ENCODE peak calls at places on chromosomes 13 and 19, in four cellular contexts. One of them, this sample, is unnamed. For H3K9me3, the result is how much of the 10 kb centered on the place peaks cover.

GRCh38 chr19:29376855-29377354 is 148.9 kb upstream of the VSTM2B start:
- DNase-seq in CD8-positive, alpha-beta memory T cell: no peak
- DNase-seq in breast epithelium: no peak
- DNase-seq in cardiac muscle cell: no peak
- DNase-seq in this sample: no peak

GRCh38 chr13:22517544-22517943 is 663.2 kb upstream of the SGCG start:
- DNase-seq in cardiac muscle cell: no peak
- DNase-seq in CD8-positive, alpha-beta memory T cell: no peak
- DNase-seq in breast epithelium: no peak
- DNase-seq in this sample: no peak

GRCh38 chr13:96779691-96780090 is 214.6 kb downstream of the OXGR1 start:
- DNase-seq in cardiac muscle cell: no peak
- DNase-seq in breast epithelium: no peak
- DNase-seq in CD8-positive, alpha-beta memory T cell: no peak
- DNase-seq in this sample: no peak

GRCh38 chr13:76792680-76793334 is 93.4 kb downstream of the KCTD12 start:
- DNase-seq in breast epithelium: no peak
- DNase-seq in CD8-positive, alpha-beta memory T cell: no peak
- DNase-seq in cardiac muscle cell: no peak
- DNase-seq in this sample: no peak

GRCh38 chr13:28297341-28297740 is 159.0 kb downstream of the PAN3 start:
- DNase-seq in CD8-positive, alpha-beta memory T cell: no peak
- DNase-seq in cardiac muscle cell: no peak
- DNase-seq in breast epithelium: no peak
- DNase-seq in this sample: no peak

GRCh38 chr13:30194906-30195305 is 112.4 kb downstream of the KATNAL1 start:
- DNase-seq in CD8-positive, alpha-beta memory T cell: no peak
- DNase-seq in breast epithelium: no peak
- DNase-seq in cardiac muscle cell: peak
- DNase-seq in this sample: no peak

GRCh38 chr13:112912726-112913440 is 56.1 kb upstream of the MCF2L start:
- DNase-seq in breast epithelium: no peak
- DNase-seq in cardiac muscle cell: no peak
- DNase-seq in CD8-positive, alpha-beta memory T cell: no peak
- DNase-seq in this sample: no peak

GRCh38 chr19:53908106-53908932 is 759 bp upstream of the CACNG7 start:
- DNase-seq in cardiac muscle cell: peak
- DNase-seq in CD8-positive, alpha-beta memory T cell: no peak
- DNase-seq in breast epithelium: no peak
- DNase-seq in this sample: no peak

GRCh38 chr19:47075941-47076340 is 27.5 kb upstream of the TMEM160 start:
- DNase-seq in cardiac muscle cell: no peak
- DNase-seq in breast epithelium: no peak
- DNase-seq in CD8-positive, alpha-beta memory T cell: no peak
- DNase-seq in this sample: no peak

GRCh38 chr19:8585894-8586750 is 8.9 kb upstream of the MYO1F start:
- DNase-seq in breast epithelium: no peak
- DNase-seq in cardiac muscle cell: peak
- DNase-seq in CD8-positive, alpha-beta memory T cell: peak
- DNase-seq in this sample: no peak

GRCh38 chr19:29266603-29267002 is 53.7 kb upstream of the UQCRFS1 start:
- DNase-seq in cardiac muscle cell: no peak
- DNase-seq in CD8-positive, alpha-beta memory T cell: no peak
- DNase-seq in breast epithelium: no peak
- DNase-seq in this sample: no peak

GRCh38 chr13:40292108-40292507 is 374.3 kb downstream of the FOXO1 start:
- DNase-seq in CD8-positive, alpha-beta memory T cell: no peak
- DNase-seq in breast epithelium: no peak
- DNase-seq in cardiac muscle cell: no peak
- DNase-seq in this sample: no peak

GRCh38 chr19:5230730-5231555 is 109.7 kb downstream of the PTPRS start:
- DNase-seq in CD8-positive, alpha-beta memory T cell: no peak
- DNase-seq in breast epithelium: no peak
- DNase-seq in cardiac muscle cell: no peak
- DNase-seq in this sample: no peak

GRCh38 chr19:41226053-41226873 is 7.2 kb downstream of the AXL start:
- DNase-seq in cardiac muscle cell: peak
- DNase-seq in CD8-positive, alpha-beta memory T cell: peak
- DNase-seq in breast epithelium: peak
- DNase-seq in this sample: peak

GRCh38 chr13:112761701-112762689 is 72.2 kb downstream of the ATP11A start:
- DNase-seq in CD8-positive, alpha-beta memory T cell: no peak
- DNase-seq in breast epithelium: no peak
- DNase-seq in cardiac muscle cell: peak
- DNase-seq in this sample: no peak

GRCh38 chr19:39052846-39053245 is 20.5 kb upstream of the FBXO27 start:
- DNase-seq in breast epithelium: no peak
- DNase-seq in cardiac muscle cell: no peak
- DNase-seq in CD8-positive, alpha-beta memory T cell: no peak
- DNase-seq in this sample: no peak

GRCh38 chr19:5079410-5079774 is 110.5 kb downstream of the KDM4B start:
- DNase-seq in cardiac muscle cell: no peak
- DNase-seq in CD8-positive, alpha-beta memory T cell: no peak
- DNase-seq in breast epithelium: no peak
- DNase-seq in this sample: no peak

GRCh38 chr13:110493613-110494012 is 67.9 kb downstream of the RAB20 start:
- DNase-seq in cardiac muscle cell: no peak
- DNase-seq in CD8-positive, alpha-beta memory T cell: no peak
- DNase-seq in breast epithelium: no peak
- DNase-seq in this sample: no peak

GRCh38 chr19:18500820-18501219 is 21.1 kb downstream of the ELL start:
- DNase-seq in CD8-positive, alpha-beta memory T cell: no peak
- DNase-seq in breast epithelium: no peak
- DNase-seq in cardiac muscle cell: no peak
- DNase-seq in this sample: peak

GRCh38 chr13:80363890-80364503 is 23.1 kb upstream of the SPRY2 start:
- DNase-seq in cardiac muscle cell: no peak
- DNase-seq in CD8-positive, alpha-beta memory T cell: no peak
- DNase-seq in breast epithelium: no peak
- DNase-seq in this sample: no peak

GRCh38 chr13:80362488-80362887 is 21.6 kb upstream of the SPRY2 start:
- DNase-seq in cardiac muscle cell: no peak
- DNase-seq in CD8-positive, alpha-beta memory T cell: no peak
- DNase-seq in breast epithelium: no peak
- DNase-seq in this sample: no peak

GRCh38 chr13:80361883-80362327 is 21.0 kb upstream of the SPRY2 start:
- DNase-seq in cardiac muscle cell: peak
- DNase-seq in breast epithelium: no peak
- DNase-seq in CD8-positive, alpha-beta memory T cell: no peak
- DNase-seq in this sample: no peak

GRCh38 chr13:80371840-80372509 is 31.0 kb upstream of the SPRY2 start:
- DNase-seq in CD8-positive, alpha-beta memory T cell: no peak
- DNase-seq in breast epithelium: no peak
- DNase-seq in cardiac muscle cell: no peak
- DNase-seq in this sample: no peak

DNA sequence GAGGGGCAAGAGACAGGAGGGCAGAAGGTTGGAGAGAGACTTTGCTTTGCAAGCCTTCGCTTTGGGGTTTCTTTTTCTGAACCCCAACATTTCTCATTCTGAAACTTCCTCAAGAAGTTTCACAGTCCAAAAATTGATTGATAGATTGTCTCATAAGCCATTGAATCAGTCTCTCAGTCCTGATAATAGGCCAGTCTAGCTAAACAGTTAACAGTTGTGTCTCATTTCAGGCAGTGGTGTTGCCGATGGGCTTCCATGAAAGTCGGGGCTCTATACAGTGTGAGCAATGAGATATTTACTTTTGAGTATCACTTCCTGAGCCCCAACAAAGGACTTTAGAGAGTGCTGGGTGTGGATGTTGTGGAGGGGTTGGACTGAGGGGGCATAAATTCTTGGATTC is 26.5 kb upstream of the SPRY2 start:
- DNase-seq in breast epithelium: no peak
- DNase-seq in CD8-positive, alpha-beta memory T cell: no peak
- DNase-seq in cardiac muscle cell: no peak
- DNase-seq in this sample: no peak
- H3K4me3 ChIP-seq in breast epithelium: no peak
- H3K4me3 ChIP-seq in CD8-positive, alpha-beta memory T cell: no peak
- H3K4me3 ChIP-seq in cardiac muscle cell: no peak
- H3K4me3 ChIP-seq in this sample: no peak

GRCh38 chr19:20999731-21000352 is 20.6 kb upstream of the ZNF430 start:
- DNase-seq in cardiac muscle cell: peak
- DNase-seq in breast epithelium: peak
- DNase-seq in CD8-positive, alpha-beta memory T cell: peak
- DNase-seq in this sample: peak
- H3K27ac ChIP-seq in cardiac muscle cell: no peak
- H3K27ac ChIP-seq in breast epithelium: no peak
- H3K27ac ChIP-seq in CD8-positive, alpha-beta memory T cell: no peak
- H3K27ac ChIP-seq in this sample: no peak

GRCh38 chr19:14715841-14716240 is 26.0 kb downstream of the ZNF333 start:
- DNase-seq in cardiac muscle cell: no peak
- DNase-seq in breast epithelium: no peak
- DNase-seq in CD8-positive, alpha-beta memory T cell: no peak
- DNase-seq in this sample: no peak
- H3K9me3 ChIP-seq in cardiac muscle cell: under half
- H3K9me3 ChIP-seq in breast epithelium: half or more
- H3K9me3 ChIP-seq in CD8-positive, alpha-beta memory T cell: under half
- H3K9me3 ChIP-seq in this sample: half or more

GRCh38 chr13:31930490-31930889 is 101.1 kb upstream of the FRY start:
- DNase-seq in CD8-positive, alpha-beta memory T cell: no peak
- DNase-seq in cardiac muscle cell: no peak
- DNase-seq in breast epithelium: no peak
- DNase-seq in this sample: no peak
- H3K4me3 ChIP-seq in CD8-positive, alpha-beta memory T cell: no peak
- H3K4me3 ChIP-seq in cardiac muscle cell: no peak
- H3K4me3 ChIP-seq in breast epithelium: no peak
- H3K4me3 ChIP-seq in this sample: no peak

DNA sequence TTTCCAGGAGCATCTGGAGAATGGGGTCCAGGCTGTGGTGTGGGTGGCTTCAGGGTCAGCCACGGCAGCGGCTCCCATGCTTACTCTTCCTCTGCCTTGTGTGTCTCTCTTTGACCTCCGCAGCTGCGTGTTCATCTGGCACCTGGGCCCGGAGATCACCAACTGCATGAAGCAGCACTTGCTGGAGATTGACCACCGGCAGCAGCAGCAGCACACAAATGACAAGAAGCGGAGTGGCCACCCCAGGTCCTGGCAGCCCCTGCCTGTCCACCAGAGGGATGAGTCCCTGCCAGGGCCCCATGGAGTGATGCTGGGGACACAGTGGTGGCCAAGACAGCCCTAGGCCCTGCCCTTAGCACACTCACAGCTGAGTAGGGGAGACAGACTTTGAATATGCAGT is 18.4 kb upstream of the OVOL3 start:
- DNase-seq in CD8-positive, alpha-beta memory T cell: no peak
- DNase-seq in cardiac muscle cell: no peak
- DNase-seq in breast epithelium: no peak
- DNase-seq in this sample: no peak
- H3K27ac ChIP-seq in CD8-positive, alpha-beta memory T cell: no peak
- H3K27ac ChIP-seq in cardiac muscle cell: no peak
- H3K27ac ChIP-seq in breast epithelium: no peak
- H3K27ac ChIP-seq in this sample: no peak

GRCh38 chr19:3448616-3449334 is 31.6 kb downstream of the SMIM24 start:
- DNase-seq in CD8-positive, alpha-beta memory T cell: no peak
- DNase-seq in breast epithelium: no peak
- DNase-seq in cardiac muscle cell: no peak
- DNase-seq in this sample: no peak

GRCh38 chr19:3452456-3453068 is 27.8 kb downstream of the SMIM24 start:
- DNase-seq in cardiac muscle cell: no peak
- DNase-seq in breast epithelium: no peak
- DNase-seq in CD8-positive, alpha-beta memory T cell: no peak
- DNase-seq in this sample: no peak

GRCh38 chr19:3453840-3454239 is 26.5 kb downstream of the SMIM24 start:
- DNase-seq in breast epithelium: no peak
- DNase-seq in CD8-positive, alpha-beta memory T cell: no peak
- DNase-seq in cardiac muscle cell: no peak
- DNase-seq in this sample: no peak

GRCh38 chr19:3450796-3451411 is 29.4 kb downstream of the SMIM24 start:
- DNase-seq in cardiac muscle cell: no peak
- DNase-seq in breast epithelium: no peak
- DNase-seq in CD8-positive, alpha-beta memory T cell: no peak
- DNase-seq in this sample: peak

DNA sequence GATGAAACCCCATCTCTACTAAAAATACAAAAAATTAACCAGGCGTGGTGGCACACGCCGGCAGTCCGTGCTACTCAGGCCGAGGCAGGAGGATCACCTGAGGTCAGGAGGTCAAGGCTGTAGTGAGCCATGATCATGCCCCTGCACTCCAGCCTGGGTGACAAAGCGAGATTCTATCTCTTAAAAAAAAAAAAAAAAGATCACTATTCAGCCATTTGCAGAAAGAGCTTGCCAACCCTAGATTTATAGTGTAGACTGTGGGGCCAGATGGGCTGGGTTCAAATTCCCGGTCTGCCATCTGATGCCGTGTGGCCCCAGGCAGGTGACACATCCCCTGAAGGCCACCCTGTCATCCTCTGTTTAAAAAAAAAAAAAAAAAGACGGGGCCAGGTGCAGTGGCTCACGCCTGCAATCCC is 28.9 kb downstream of the SMIM24 start:
- DNase-seq in breast epithelium: no peak
- DNase-seq in cardiac muscle cell: no peak
- DNase-seq in CD8-positive, alpha-beta memory T cell: no peak
- DNase-seq in this sample: no peak
- H3K9me3 ChIP-seq in breast epithelium: under half
- H3K9me3 ChIP-seq in cardiac muscle cell: under half
- H3K9me3 ChIP-seq in CD8-positive, alpha-beta memory T cell: under half
- H3K9me3 ChIP-seq in this sample: under half

GRCh38 chr19:55406091-55406868 is 1.3 kb downstream of the UBE2S start:
- DNase-seq in breast epithelium: no peak
- DNase-seq in cardiac muscle cell: no peak
- DNase-seq in CD8-positive, alpha-beta memory T cell: no peak
- DNase-seq in this sample: no peak

GRCh38 chr19:55406869-55407624 is 541 bp downstream of the UBE2S start:
- DNase-seq in breast epithelium: no peak
- DNase-seq in cardiac muscle cell: peak
- DNase-seq in CD8-positive, alpha-beta memory T cell: peak
- DNase-seq in this sample: peak

GRCh38 chr19:55407625-55408319 is at the start of gene UBE2S:
- DNase-seq in breast epithelium: peak
- DNase-seq in CD8-positive, alpha-beta memory T cell: peak
- DNase-seq in cardiac muscle cell: peak
- DNase-seq in this sample: peak

GRCh38 chr19:55408320-55408836 is 790 bp upstream of the UBE2S start:
- DNase-seq in cardiac muscle cell: no peak
- DNase-seq in breast epithelium: peak
- DNase-seq in CD8-positive, alpha-beta memory T cell: no peak
- DNase-seq in this sample: no peak

GRCh38 chr19:55405638-55406037 is 1.9 kb downstream of the UBE2S start:
- DNase-seq in CD8-positive, alpha-beta memory T cell: no peak
- DNase-seq in breast epithelium: no peak
- DNase-seq in cardiac muscle cell: no peak
- DNase-seq in this sample: no peak
- H3K4me3 ChIP-seq in CD8-positive, alpha-beta memory T cell: no peak
- H3K4me3 ChIP-seq in breast epithelium: no peak
- H3K4me3 ChIP-seq in cardiac muscle cell: peak
- H3K4me3 ChIP-seq in this sample: peak

This sample was measured in ascending aorta.